ENCODE peak calls at places on chromosomes 16 and 17, in seven cellular contexts. One of them, this sample, is unnamed.

GRCh38 chr16:78675312-78675711 is 575.9 kb downstream of the WWOX start:
- DNase-seq in stimulated activated CD4-positive, alpha-beta T cell treated with anti-CD3 and anti-CD28 coated beads, Interleukin-2, amount 100 ng/mL, for 24 hours: no peak
- DNase-seq in naive thymus-derived CD8-positive, alpha-beta T cell: no peak
- DNase-seq in nephron progenitor cell: no peak
- DNase-seq in H1: no peak
- DNase-seq in anterior cingulate cortex: no peak
- DNase-seq in CD8-positive, alpha-beta memory T cell: no peak
- DNase-seq in this sample: no peak

GRCh38 chr17:30304778-30305177 is 13.0 kb upstream of the BLMH start:
- DNase-seq in naive thymus-derived CD8-positive, alpha-beta T cell: no peak
- DNase-seq in H1: no peak
- DNase-seq in stimulated activated CD4-positive, alpha-beta T cell treated with anti-CD3 and anti-CD28 coated beads, Interleukin-2, amount 100 ng/mL, for 24 hours: no peak
- DNase-seq in anterior cingulate cortex: no peak
- DNase-seq in nephron progenitor cell: no peak
- DNase-seq in CD8-positive, alpha-beta memory T cell: no peak
- DNase-seq in this sample: no peak

GRCh38 chr17:43601280-43602050 is 55.3 kb upstream of the ETV4 start:
- DNase-seq in nephron progenitor cell: no peak
- DNase-seq in H1: no peak
- DNase-seq in naive thymus-derived CD8-positive, alpha-beta T cell: no peak
- DNase-seq in CD8-positive, alpha-beta memory T cell: no peak
- DNase-seq in stimulated activated CD4-positive, alpha-beta T cell treated with anti-CD3 and anti-CD28 coated beads, Interleukin-2, amount 100 ng/mL, for 24 hours: no peak
- DNase-seq in anterior cingulate cortex: no peak
- DNase-seq in this sample: peak; percentile 36

GRCh38 chr17:75679706-75680201 is 12.6 kb downstream of the SAP30BP start:
- DNase-seq in stimulated activated CD4-positive, alpha-beta T cell treated with anti-CD3 and anti-CD28 coated beads, Interleukin-2, amount 100 ng/mL, for 24 hours: no peak
- DNase-seq in CD8-positive, alpha-beta memory T cell: no peak
- DNase-seq in naive thymus-derived CD8-positive, alpha-beta T cell: no peak
- DNase-seq in H1: no peak
- DNase-seq in nephron progenitor cell: no peak
- DNase-seq in anterior cingulate cortex: peak; percentile 32
- DNase-seq in this sample: no peak

GRCh38 chr16:610513-611381 is 20.0 kb upstream of the WFIKKN1 start:
- DNase-seq in H1: no peak
- DNase-seq in nephron progenitor cell: no peak
- DNase-seq in stimulated activated CD4-positive, alpha-beta T cell treated with anti-CD3 and anti-CD28 coated beads, Interleukin-2, amount 100 ng/mL, for 24 hours: peak; percentile 74
- DNase-seq in anterior cingulate cortex: peak; percentile 34
- DNase-seq in naive thymus-derived CD8-positive, alpha-beta T cell: peak; percentile 51
- DNase-seq in CD8-positive, alpha-beta memory T cell: peak; percentile 65
- DNase-seq in this sample: peak; percentile 70

GRCh38 chr17:45672301-45672700 is 111.8 kb upstream of the CRHR1 start:
- DNase-seq in H1: no peak
- DNase-seq in stimulated activated CD4-positive, alpha-beta T cell treated with anti-CD3 and anti-CD28 coated beads, Interleukin-2, amount 100 ng/mL, for 24 hours: no peak
- DNase-seq in naive thymus-derived CD8-positive, alpha-beta T cell: no peak
- DNase-seq in anterior cingulate cortex: no peak
- DNase-seq in nephron progenitor cell: no peak
- DNase-seq in CD8-positive, alpha-beta memory T cell: no peak
- DNase-seq in this sample: no peak

GRCh38 chr17:78185981-78186688 is 717 bp downstream of the TK1 start:
- DNase-seq in stimulated activated CD4-positive, alpha-beta T cell treated with anti-CD3 and anti-CD28 coated beads, Interleukin-2, amount 100 ng/mL, for 24 hours: no peak
- DNase-seq in nephron progenitor cell: no peak
- DNase-seq in naive thymus-derived CD8-positive, alpha-beta T cell: no peak
- DNase-seq in CD8-positive, alpha-beta memory T cell: no peak
- DNase-seq in H1: no peak
- DNase-seq in anterior cingulate cortex: no peak
- DNase-seq in this sample: no peak

GRCh38 chr17:39178516-39178915 is 12.6 kb upstream of the ARL5C start:
- DNase-seq in H1: no peak
- DNase-seq in nephron progenitor cell: no peak
- DNase-seq in stimulated activated CD4-positive, alpha-beta T cell treated with anti-CD3 and anti-CD28 coated beads, Interleukin-2, amount 100 ng/mL, for 24 hours: no peak
- DNase-seq in CD8-positive, alpha-beta memory T cell: no peak
- DNase-seq in naive thymus-derived CD8-positive, alpha-beta T cell: no peak
- DNase-seq in anterior cingulate cortex: no peak
- DNase-seq in this sample: no peak

GRCh38 chr16:23055481-23055880 is 93.8 kb downstream of the USP31 start:
- DNase-seq in stimulated activated CD4-positive, alpha-beta T cell treated with anti-CD3 and anti-CD28 coated beads, Interleukin-2, amount 100 ng/mL, for 24 hours: no peak
- DNase-seq in CD8-positive, alpha-beta memory T cell: no peak
- DNase-seq in H1: no peak
- DNase-seq in naive thymus-derived CD8-positive, alpha-beta T cell: no peak
- DNase-seq in nephron progenitor cell: no peak
- DNase-seq in anterior cingulate cortex: no peak
- DNase-seq in this sample: no peak

GRCh38 chr16:22369221-22369811 is 5.1 kb downstream of the CDR2 start:
- DNase-seq in anterior cingulate cortex: no peak
- DNase-seq in nephron progenitor cell: no peak
- DNase-seq in H1: no peak
- DNase-seq in CD8-positive, alpha-beta memory T cell: no peak
- DNase-seq in naive thymus-derived CD8-positive, alpha-beta T cell: no peak
- DNase-seq in stimulated activated CD4-positive, alpha-beta T cell treated with anti-CD3 and anti-CD28 coated beads, Interleukin-2, amount 100 ng/mL, for 24 hours: no peak
- DNase-seq in this sample: no peak

GRCh38 chr16:83913234-83913633 is 14.3 kb downstream of the MLYCD start:
- DNase-seq in anterior cingulate cortex: no peak
- DNase-seq in stimulated activated CD4-positive, alpha-beta T cell treated with anti-CD3 and anti-CD28 coated beads, Interleukin-2, amount 100 ng/mL, for 24 hours: no peak
- DNase-seq in nephron progenitor cell: no peak
- DNase-seq in CD8-positive, alpha-beta memory T cell: no peak
- DNase-seq in H1: no peak
- DNase-seq in naive thymus-derived CD8-positive, alpha-beta T cell: no peak
- DNase-seq in this sample: no peak

GRCh38 chr17:35769895-35770486 is 9.3 kb downstream of the C17orf50 start:
- DNase-seq in CD8-positive, alpha-beta memory T cell: no peak
- DNase-seq in nephron progenitor cell: no peak
- DNase-seq in H1: no peak
- DNase-seq in naive thymus-derived CD8-positive, alpha-beta T cell: no peak
- DNase-seq in anterior cingulate cortex: no peak
- DNase-seq in stimulated activated CD4-positive, alpha-beta T cell treated with anti-CD3 and anti-CD28 coated beads, Interleukin-2, amount 100 ng/mL, for 24 hours: no peak
- DNase-seq in this sample: no peak

GRCh38 chr16:81927561-81928185 is 83.6 kb downstream of the SDR42E1 start:
- DNase-seq in nephron progenitor cell: no peak
- DNase-seq in anterior cingulate cortex: no peak
- DNase-seq in H1: no peak
- DNase-seq in naive thymus-derived CD8-positive, alpha-beta T cell: no peak
- DNase-seq in stimulated activated CD4-positive, alpha-beta T cell treated with anti-CD3 and anti-CD28 coated beads, Interleukin-2, amount 100 ng/mL, for 24 hours: no peak
- DNase-seq in CD8-positive, alpha-beta memory T cell: no peak
- DNase-seq in this sample: no peak

GRCh38 chr16:69520800-69521602 is 44.8 kb upstream of the NFAT5 start:
- DNase-seq in nephron progenitor cell: no peak
- DNase-seq in stimulated activated CD4-positive, alpha-beta T cell treated with anti-CD3 and anti-CD28 coated beads, Interleukin-2, amount 100 ng/mL, for 24 hours: peak; percentile 32
- DNase-seq in naive thymus-derived CD8-positive, alpha-beta T cell: no peak
- DNase-seq in H1: no peak
- DNase-seq in anterior cingulate cortex: no peak
- DNase-seq in CD8-positive, alpha-beta memory T cell: no peak
- DNase-seq in this sample: no peak

GRCh38 chr16:87471278-87472141 is 21.3 kb downstream of the ZCCHC14 start:
- DNase-seq in stimulated activated CD4-positive, alpha-beta T cell treated with anti-CD3 and anti-CD28 coated beads, Interleukin-2, amount 100 ng/mL, for 24 hours: no peak
- DNase-seq in nephron progenitor cell: peak; percentile 39
- DNase-seq in H1: no peak
- DNase-seq in CD8-positive, alpha-beta memory T cell: no peak
- DNase-seq in naive thymus-derived CD8-positive, alpha-beta T cell: no peak
- DNase-seq in anterior cingulate cortex: no peak
- DNase-seq in this sample: no peak

GRCh38 chr16:87661561-87661960 is 59.3 kb downstream of the JPH3 start:
- DNase-seq in naive thymus-derived CD8-positive, alpha-beta T cell: no peak
- DNase-seq in anterior cingulate cortex: no peak
- DNase-seq in stimulated activated CD4-positive, alpha-beta T cell treated with anti-CD3 and anti-CD28 coated beads, Interleukin-2, amount 100 ng/mL, for 24 hours: peak; percentile 35
- DNase-seq in CD8-positive, alpha-beta memory T cell: no peak
- DNase-seq in nephron progenitor cell: peak; percentile 89
- DNase-seq in H1: peak; percentile 31
- DNase-seq in this sample: no peak

GRCh38 chr17:1104222-1104621 is 75.6 kb downstream of the ABR start:
- DNase-seq in CD8-positive, alpha-beta memory T cell: no peak
- DNase-seq in naive thymus-derived CD8-positive, alpha-beta T cell: no peak
- DNase-seq in stimulated activated CD4-positive, alpha-beta T cell treated with anti-CD3 and anti-CD28 coated beads, Interleukin-2, amount 100 ng/mL, for 24 hours: no peak
- DNase-seq in H1: no peak
- DNase-seq in nephron progenitor cell: no peak
- DNase-seq in anterior cingulate cortex: no peak
- DNase-seq in this sample: no peak

GRCh38 chr17:53844476-53845107 is 21.9 kb downstream of the KIF2B start:
- DNase-seq in naive thymus-derived CD8-positive, alpha-beta T cell: no peak
- DNase-seq in H1: no peak
- DNase-seq in CD8-positive, alpha-beta memory T cell: no peak
- DNase-seq in anterior cingulate cortex: no peak
- DNase-seq in nephron progenitor cell: no peak
- DNase-seq in stimulated activated CD4-positive, alpha-beta T cell treated with anti-CD3 and anti-CD28 coated beads, Interleukin-2, amount 100 ng/mL, for 24 hours: no peak
- DNase-seq in this sample: no peak

GRCh38 chr17:67400193-67400592 is 23.1 kb downstream of the PITPNC1 start:
- DNase-seq in stimulated activated CD4-positive, alpha-beta T cell treated with anti-CD3 and anti-CD28 coated beads, Interleukin-2, amount 100 ng/mL, for 24 hours: no peak
- DNase-seq in nephron progenitor cell: no peak
- DNase-seq in CD8-positive, alpha-beta memory T cell: no peak
- DNase-seq in H1: no peak
- DNase-seq in anterior cingulate cortex: no peak
- DNase-seq in naive thymus-derived CD8-positive, alpha-beta T cell: no peak
- DNase-seq in this sample: peak; percentile 20

GRCh38 chr17:13864551-13864950 is 204.8 kb upstream of the COX10 start:
- DNase-seq in naive thymus-derived CD8-positive, alpha-beta T cell: no peak
- DNase-seq in H1: no peak
- DNase-seq in nephron progenitor cell: no peak
- DNase-seq in stimulated activated CD4-positive, alpha-beta T cell treated with anti-CD3 and anti-CD28 coated beads, Interleukin-2, amount 100 ng/mL, for 24 hours: no peak
- DNase-seq in CD8-positive, alpha-beta memory T cell: no peak
- DNase-seq in anterior cingulate cortex: no peak
- DNase-seq in this sample: no peak

GRCh38 chr17:17940451-17940911 is 31.7 kb downstream of the TOM1L2 start:
- DNase-seq in H1: no peak
- DNase-seq in stimulated activated CD4-positive, alpha-beta T cell treated with anti-CD3 and anti-CD28 coated beads, Interleukin-2, amount 100 ng/mL, for 24 hours: no peak
- DNase-seq in CD8-positive, alpha-beta memory T cell: no peak
- DNase-seq in nephron progenitor cell: no peak
- DNase-seq in naive thymus-derived CD8-positive, alpha-beta T cell: no peak
- DNase-seq in anterior cingulate cortex: no peak
- DNase-seq in this sample: peak; percentile 70

GRCh38 chr17:48333034-48333491 is 97.0 kb downstream of the SKAP1 start:
- DNase-seq in anterior cingulate cortex: no peak
- DNase-seq in H1: no peak
- DNase-seq in nephron progenitor cell: no peak
- DNase-seq in stimulated activated CD4-positive, alpha-beta T cell treated with anti-CD3 and anti-CD28 coated beads, Interleukin-2, amount 100 ng/mL, for 24 hours: no peak
- DNase-seq in naive thymus-derived CD8-positive, alpha-beta T cell: no peak
- DNase-seq in CD8-positive, alpha-beta memory T cell: no peak
- DNase-seq in this sample: no peak

GRCh38 chr16:19168173-19169080 is at the start of gene SYT17:
- DNase-seq in stimulated activated CD4-positive, alpha-beta T cell treated with anti-CD3 and anti-CD28 coated beads, Interleukin-2, amount 100 ng/mL, for 24 hours: no peak
- DNase-seq in naive thymus-derived CD8-positive, alpha-beta T cell: no peak
- DNase-seq in CD8-positive, alpha-beta memory T cell: no peak
- DNase-seq in nephron progenitor cell: peak; percentile 49
- DNase-seq in H1: no peak
- DNase-seq in anterior cingulate cortex: peak; percentile 49
- DNase-seq in this sample: no peak

GRCh38 chr17:6573982-6574688 is 17.8 kb upstream of the PITPNM3 start:
- DNase-seq in naive thymus-derived CD8-positive, alpha-beta T cell: no peak
- DNase-seq in anterior cingulate cortex: no peak
- DNase-seq in stimulated activated CD4-positive, alpha-beta T cell treated with anti-CD3 and anti-CD28 coated beads, Interleukin-2, amount 100 ng/mL, for 24 hours: no peak
- DNase-seq in CD8-positive, alpha-beta memory T cell: no peak
- DNase-seq in nephron progenitor cell: no peak
- DNase-seq in H1: no peak
- DNase-seq in this sample: no peak

GRCh38 chr16:27179500-27180072 is 23.7 kb upstream of the KDM8 start:
- DNase-seq in nephron progenitor cell: peak; percentile 86
- DNase-seq in H1: peak; percentile 50
- DNase-seq in stimulated activated CD4-positive, alpha-beta T cell treated with anti-CD3 and anti-CD28 coated beads, Interleukin-2, amount 100 ng/mL, for 24 hours: peak; percentile 92
- DNase-seq in CD8-positive, alpha-beta memory T cell: peak; percentile 89
- DNase-seq in naive thymus-derived CD8-positive, alpha-beta T cell: peak; percentile 77
- DNase-seq in anterior cingulate cortex: peak; percentile 22
- DNase-seq in this sample: peak; percentile 68

GRCh38 chr17:55683554-55684315 is 38.9 kb downstream of the TMEM100 start:
- DNase-seq in nephron progenitor cell: no peak
- DNase-seq in stimulated activated CD4-positive, alpha-beta T cell treated with anti-CD3 and anti-CD28 coated beads, Interleukin-2, amount 100 ng/mL, for 24 hours: no peak
- DNase-seq in anterior cingulate cortex: no peak
- DNase-seq in CD8-positive, alpha-beta memory T cell: no peak
- DNase-seq in H1: no peak
- DNase-seq in naive thymus-derived CD8-positive, alpha-beta T cell: no peak
- DNase-seq in this sample: no peak

GRCh38 chr17:11308550-11308949 is 67.5 kb downstream of the SHISA6 start:
- DNase-seq in stimulated activated CD4-positive, alpha-beta T cell treated with anti-CD3 and anti-CD28 coated beads, Interleukin-2, amount 100 ng/mL, for 24 hours: no peak
- DNase-seq in nephron progenitor cell: no peak
- DNase-seq in H1: no peak
- DNase-seq in anterior cingulate cortex: no peak
- DNase-seq in CD8-positive, alpha-beta memory T cell: no peak
- DNase-seq in naive thymus-derived CD8-positive, alpha-beta T cell: no peak
- DNase-seq in this sample: no peak

GRCh38 chr17:12722282-12722681 is 56.6 kb downstream of the MYOCD start:
- DNase-seq in CD8-positive, alpha-beta memory T cell: no peak
- DNase-seq in H1: no peak
- DNase-seq in nephron progenitor cell: no peak
- DNase-seq in anterior cingulate cortex: no peak
- DNase-seq in stimulated activated CD4-positive, alpha-beta T cell treated with anti-CD3 and anti-CD28 coated beads, Interleukin-2, amount 100 ng/mL, for 24 hours: no peak
- DNase-seq in naive thymus-derived CD8-positive, alpha-beta T cell: no peak
- DNase-seq in this sample: no peak

GRCh38 chr17:47275245-47275984 is 21.8 kb downstream of the ITGB3 start:
- DNase-seq in stimulated activated CD4-positive, alpha-beta T cell treated with anti-CD3 and anti-CD28 coated beads, Interleukin-2, amount 100 ng/mL, for 24 hours: no peak
- DNase-seq in anterior cingulate cortex: no peak
- DNase-seq in naive thymus-derived CD8-positive, alpha-beta T cell: no peak
- DNase-seq in H1: no peak
- DNase-seq in CD8-positive, alpha-beta memory T cell: no peak
- DNase-seq in nephron progenitor cell: peak; percentile 77
- DNase-seq in this sample: no peak

GRCh38 chr16:20689668-20690067 is 7.8 kb downstream of the ACSM1 start:
- DNase-seq in stimulated activated CD4-positive, alpha-beta T cell treated with anti-CD3 and anti-CD28 coated beads, Interleukin-2, amount 100 ng/mL, for 24 hours: no peak
- DNase-seq in naive thymus-derived CD8-positive, alpha-beta T cell: no peak
- DNase-seq in H1: no peak
- DNase-seq in nephron progenitor cell: no peak
- DNase-seq in anterior cingulate cortex: no peak
- DNase-seq in CD8-positive, alpha-beta memory T cell: no peak
- DNase-seq in this sample: no peak

GRCh38 chr16:57998484-57998883 is 2.0 kb downstream of the ZNF319 start:
- DNase-seq in naive thymus-derived CD8-positive, alpha-beta T cell: peak; percentile 37
- DNase-seq in CD8-positive, alpha-beta memory T cell: peak; percentile 74
- DNase-seq in anterior cingulate cortex: no peak
- DNase-seq in stimulated activated CD4-positive, alpha-beta T cell treated with anti-CD3 and anti-CD28 coated beads, Interleukin-2, amount 100 ng/mL, for 24 hours: peak; percentile 73
- DNase-seq in H1: no peak
- DNase-seq in nephron progenitor cell: no peak
- DNase-seq in this sample: no peak

GRCh38 chr17:36856921-36857381 is 80.3 kb upstream of the LHX1 start:
- DNase-seq in CD8-positive, alpha-beta memory T cell: no peak
- DNase-seq in H1: no peak
- DNase-seq in nephron progenitor cell: no peak
- DNase-seq in stimulated activated CD4-positive, alpha-beta T cell treated with anti-CD3 and anti-CD28 coated beads, Interleukin-2, amount 100 ng/mL, for 24 hours: no peak
- DNase-seq in anterior cingulate cortex: no peak
- DNase-seq in naive thymus-derived CD8-positive, alpha-beta T cell: no peak
- DNase-seq in this sample: no peak

GRCh38 chr17:66192378-66192687 is 400 bp upstream of the CEP112 start:
- DNase-seq in nephron progenitor cell: no peak
- DNase-seq in naive thymus-derived CD8-positive, alpha-beta T cell: no peak
- DNase-seq in H1: no peak
- DNase-seq in CD8-positive, alpha-beta memory T cell: no peak
- DNase-seq in anterior cingulate cortex: no peak
- DNase-seq in stimulated activated CD4-positive, alpha-beta T cell treated with anti-CD3 and anti-CD28 coated beads, Interleukin-2, amount 100 ng/mL, for 24 hours: no peak
- DNase-seq in this sample: no peak

GRCh38 chr17:37101306-37101705 is 152.6 kb downstream of the AATF start:
- DNase-seq in anterior cingulate cortex: no peak
- DNase-seq in H1: no peak
- DNase-seq in nephron progenitor cell: no peak
- DNase-seq in CD8-positive, alpha-beta memory T cell: no peak
- DNase-seq in naive thymus-derived CD8-positive, alpha-beta T cell: no peak
- DNase-seq in stimulated activated CD4-positive, alpha-beta T cell treated with anti-CD3 and anti-CD28 coated beads, Interleukin-2, amount 100 ng/mL, for 24 hours: no peak
- DNase-seq in this sample: no peak

GRCh38 chr16:401468-402348 is at the start of gene DECR2:
- DNase-seq in stimulated activated CD4-positive, alpha-beta T cell treated with anti-CD3 and anti-CD28 coated beads, Interleukin-2, amount 100 ng/mL, for 24 hours: peak; percentile 100
- DNase-seq in anterior cingulate cortex: peak; percentile 95
- DNase-seq in CD8-positive, alpha-beta memory T cell: peak; percentile 98
- DNase-seq in H1: peak; percentile 68
- DNase-seq in nephron progenitor cell: peak; percentile 100
- DNase-seq in naive thymus-derived CD8-positive, alpha-beta T cell: peak; percentile 99
- DNase-seq in this sample: peak; percentile 93

GRCh38 chr17:44004077-44004760 is at the start of gene NAGS:
- DNase-seq in H1: no peak
- DNase-seq in CD8-positive, alpha-beta memory T cell: peak; percentile 70
- DNase-seq in nephron progenitor cell: peak; percentile 50
- DNase-seq in naive thymus-derived CD8-positive, alpha-beta T cell: no peak
- DNase-seq in anterior cingulate cortex: no peak
- DNase-seq in stimulated activated CD4-positive, alpha-beta T cell treated with anti-CD3 and anti-CD28 coated beads, Interleukin-2, amount 100 ng/mL, for 24 hours: no peak
- DNase-seq in this sample: no peak

GRCh38 chr16:82034981-82035612 is at the start of gene HSD17B2:
- DNase-seq in anterior cingulate cortex: no peak
- DNase-seq in naive thymus-derived CD8-positive, alpha-beta T cell: no peak
- DNase-seq in H1: no peak
- DNase-seq in stimulated activated CD4-positive, alpha-beta T cell treated with anti-CD3 and anti-CD28 coated beads, Interleukin-2, amount 100 ng/mL, for 24 hours: no peak
- DNase-seq in nephron progenitor cell: no peak
- DNase-seq in CD8-positive, alpha-beta memory T cell: no peak
- DNase-seq in this sample: no peak

GRCh38 chr17:78117027-78117981 is 11.3 kb downstream of the TMC6 start:
- DNase-seq in nephron progenitor cell: peak; percentile 54
- DNase-seq in naive thymus-derived CD8-positive, alpha-beta T cell: no peak
- DNase-seq in anterior cingulate cortex: peak; percentile 60
- DNase-seq in H1: no peak
- DNase-seq in CD8-positive, alpha-beta memory T cell: peak; percentile 49
- DNase-seq in stimulated activated CD4-positive, alpha-beta T cell treated with anti-CD3 and anti-CD28 coated beads, Interleukin-2, amount 100 ng/mL, for 24 hours: peak; percentile 41
- DNase-seq in this sample: no peak

This sample was measured in G401.